ENCODE peak calls at places on chromosome 6, in four cellular contexts. C, D, J and P are unnamed samples.

GRCh38 chr6:134287863-134288537 is 29.9 kb downstream of the SGK1 start:
- DNase-seq in J (peak), C (no peak), D (no peak), P (no peak)

GRCh38 chr6:79841577-79842381 is 105.6 kb downstream of the ELOVL4 start:
- DNase-seq in D (no peak), C (no peak), J (no peak), P (no peak)

GRCh38 chr6:68710496-68710895 is 75.4 kb downstream of the ADGRB3 start:
- DNase-seq in J (no peak), D (no peak), C (no peak), P (no peak)

GRCh38 chr6:109869398-109870165 is 108.5 kb upstream of the GPR6 start:
- DNase-seq in C (no peak), D (no peak), J (no peak), P (no peak)

GRCh38 chr6:93447874-93448273 is 28.5 kb upstream of the EPHA7 start:
- DNase-seq in J (no peak), D (no peak), C (no peak), P (no peak)

GRCh38 chr6:90406957-90407356 is 110.3 kb upstream of the BACH2 start:
- DNase-seq in C (no peak), D (no peak), J (no peak), P (peak)

GRCh38 chr6:108408453-108408852 is 113.6 kb downstream of the AFG1L start:
- DNase-seq in D (no peak), J (no peak), C (no peak), P (no peak)

GRCh38 chr6:128754658-128755256 is 128.2 kb upstream of the LAMA2 start:
- DNase-seq in D (no peak), C (no peak), J (no peak), P (no peak)

GRCh38 chr6:163170294-163170883 is 244.1 kb upstream of the QKI start:
- DNase-seq in D (no peak), C (no peak), J (peak), P (no peak)

GRCh38 chr6:122050226-122050755 is 349.2 kb upstream of the HSF2 start:
- DNase-seq in J (no peak), C (no peak), D (no peak), P (no peak)